ENCODE peak calls at places on chromosomes 7 and 10, in four cellular contexts. R is mesendoderm, E is H1, K is IMR-90. F is an unnamed sample.

GRCh38 chr10:19488592-19489280 is 327.5 kb upstream of the PLXDC2 start:
- DNase-seq in R (peak), E (peak), K (no peak), F (peak)

GRCh38 chr10:91683976-91684375 is 51.1 kb upstream of the PPP1R3C start:
- DNase-seq in R (peak), K (peak), E (no peak), F (no peak)

GRCh38 chr7:87934699-87935372 is 785 bp downstream of the ADAM22 start:
- DNase-seq in R (peak), E (peak), K (no peak), F (peak)

GRCh38 chr7:143227806-143228205 is 6.0 kb downstream of the TAS2R40 start:
- DNase-seq in E (no peak), R (peak), K (no peak), F (no peak)

GRCh38 chr10:69795242-69795934 is 6.3 kb upstream of the COL13A1 start:
- DNase-seq in K (no peak), E (no peak), R (no peak), F (no peak)

GRCh38 chr7:3722396-3722846 is 421.4 kb downstream of the SDK1 start:
- DNase-seq in R (peak), K (peak), E (peak), F (peak)

GRCh38 chr10:99329238-99329890 is at the start of gene CNNM1:
- DNase-seq in K (no peak), R (peak), E (peak), F (peak)

GRCh38 chr10:30553625-30554442 is 75.7 kb downstream of the LYZL2 start:
- DNase-seq in R (peak), E (peak), K (peak), F (peak)

GRCh38 chr7:123198668-123199652 is 809 bp downstream of the SLC13A1 start:
- DNase-seq in K (no peak), E (no peak), R (no peak), F (no peak)
- H3K56ac ChIP-seq in K (no peak), E (no peak), R (no peak), F (no peak)

GRCh38 chr7:124959676-124960075 is 30.1 kb upstream of the POT1 start:
- DNase-seq in R (no peak), E (no peak), K (no peak), F (no peak)

GRCh38 chr7:124965553-124965952 is 35.9 kb upstream of the POT1 start:
- DNase-seq in R (peak), E (no peak), K (no peak), F (no peak)
- H4K5ac ChIP-seq in R (no peak), E (no peak), K (no peak), F (no peak)

GRCh38 chr10:109859221-109859620 is 64.1 kb downstream of the XPNPEP1 start:
- DNase-seq in K (peak), R (no peak), E (no peak), F (no peak)

GRCh38 chr10:109863775-109864174 is 59.5 kb downstream of the XPNPEP1 start:
- DNase-seq in E (no peak), K (no peak), R (no peak), F (no peak)

GRCh38 chr10:109862738-109863137 is 60.6 kb downstream of the XPNPEP1 start:
- DNase-seq in R (no peak), E (no peak), K (no peak), F (no peak)

GRCh38 chr10:109855746-109856145 is 67.6 kb downstream of the XPNPEP1 start:
- DNase-seq in E (no peak), R (no peak), K (no peak), F (no peak)

DNA sequence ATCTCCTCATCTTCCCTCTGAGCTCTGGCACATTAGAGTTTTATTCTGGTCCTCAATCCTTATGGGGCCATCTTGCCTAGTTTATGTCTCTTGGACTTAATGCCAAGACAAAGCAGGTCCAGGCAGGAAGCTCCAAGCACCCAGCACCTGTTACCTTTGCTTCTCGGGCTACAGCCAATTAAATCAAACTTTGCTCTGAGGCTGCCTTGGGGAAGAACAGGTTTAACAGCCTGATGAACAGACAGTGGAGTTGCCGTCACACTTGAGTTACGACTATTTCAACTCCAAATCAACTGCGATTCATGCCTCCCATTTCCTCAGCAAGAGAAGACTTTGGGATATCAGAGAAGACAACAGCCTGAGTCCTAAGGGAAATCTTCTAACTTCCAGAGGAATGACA is 62.3 kb downstream of the XPNPEP1 start:
- DNase-seq in R (peak), E (no peak), K (no peak), F (no peak)
- H3K56ac ChIP-seq in R (no peak), E (no peak), K (no peak), F (no peak)

GRCh38 chr7:51878869-51879268 is 562.3 kb upstream of the COBL start:
- DNase-seq in E (no peak), R (peak), K (no peak), F (peak)

GRCh38 chr7:51882412-51882811 is 565.8 kb upstream of the COBL start:
- DNase-seq in E (no peak), K (no peak), R (no peak), F (no peak)
- H4K5ac ChIP-seq in E (no peak), K (no peak), R (no peak), F (no peak)

GRCh38 chr10:75462865-75463264 is 31.4 kb downstream of the LRMDA start:
- DNase-seq in E (no peak), R (no peak), K (no peak), F (peak)
- H3K56ac ChIP-seq in E (no peak), R (no peak), K (no peak), F (no peak)

DNA sequence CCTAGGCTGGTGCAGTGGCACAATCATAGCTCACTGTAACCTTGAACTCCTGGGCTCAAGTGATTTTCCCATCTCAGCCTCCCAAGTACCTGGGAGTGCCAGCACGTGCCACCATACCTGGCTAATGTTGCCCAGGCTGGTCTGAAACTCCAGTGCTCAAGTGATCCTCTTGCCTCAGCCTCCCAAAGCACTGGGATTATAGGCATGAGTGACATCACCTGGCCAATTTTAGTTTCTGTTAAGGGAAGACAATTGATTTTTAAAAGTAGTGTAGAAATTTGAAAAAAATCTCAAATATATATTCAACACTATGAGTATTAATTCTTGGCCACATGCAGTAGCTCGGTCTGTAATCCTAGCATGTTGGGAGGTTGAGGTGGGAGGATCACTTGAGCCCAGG is 121.9 kb upstream of the RHEB start:
- DNase-seq in E (no peak), R (no peak), K (no peak), F (no peak)
- H4K5ac ChIP-seq in E (no peak), R (no peak), K (no peak), F (no peak)

DNA sequence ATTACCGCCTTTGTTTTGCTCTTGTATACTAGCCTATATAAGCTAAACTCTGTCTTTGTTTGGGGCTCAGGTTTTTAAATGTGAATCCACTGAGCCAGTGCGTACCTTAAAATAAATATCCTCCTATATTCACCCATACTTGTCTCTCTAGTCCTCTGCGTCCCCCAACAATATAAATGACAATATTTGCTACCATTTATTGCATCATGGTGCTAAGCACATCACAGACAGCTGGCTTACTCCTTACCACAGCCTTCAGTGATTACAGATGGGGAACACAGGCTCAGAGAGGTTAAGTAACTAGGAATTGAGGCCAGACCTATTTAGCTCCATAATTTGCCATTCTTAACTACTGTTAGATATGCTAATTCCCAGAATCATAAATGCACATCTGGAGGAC is 3.4 kb upstream of the ADCK2 start:
- DNase-seq in K (no peak), R (no peak), E (no peak), F (no peak)
- H3K56ac ChIP-seq in K (no peak), R (no peak), E (no peak), F (no peak)

GRCh38 chr7:48321319-48322010 is 150.2 kb downstream of the ABCA13 start:
- DNase-seq in R (no peak), E (no peak), K (no peak), F (no peak)
- H4K5ac ChIP-seq in R (no peak), E (no peak), K (no peak), F (no peak)

DNA sequence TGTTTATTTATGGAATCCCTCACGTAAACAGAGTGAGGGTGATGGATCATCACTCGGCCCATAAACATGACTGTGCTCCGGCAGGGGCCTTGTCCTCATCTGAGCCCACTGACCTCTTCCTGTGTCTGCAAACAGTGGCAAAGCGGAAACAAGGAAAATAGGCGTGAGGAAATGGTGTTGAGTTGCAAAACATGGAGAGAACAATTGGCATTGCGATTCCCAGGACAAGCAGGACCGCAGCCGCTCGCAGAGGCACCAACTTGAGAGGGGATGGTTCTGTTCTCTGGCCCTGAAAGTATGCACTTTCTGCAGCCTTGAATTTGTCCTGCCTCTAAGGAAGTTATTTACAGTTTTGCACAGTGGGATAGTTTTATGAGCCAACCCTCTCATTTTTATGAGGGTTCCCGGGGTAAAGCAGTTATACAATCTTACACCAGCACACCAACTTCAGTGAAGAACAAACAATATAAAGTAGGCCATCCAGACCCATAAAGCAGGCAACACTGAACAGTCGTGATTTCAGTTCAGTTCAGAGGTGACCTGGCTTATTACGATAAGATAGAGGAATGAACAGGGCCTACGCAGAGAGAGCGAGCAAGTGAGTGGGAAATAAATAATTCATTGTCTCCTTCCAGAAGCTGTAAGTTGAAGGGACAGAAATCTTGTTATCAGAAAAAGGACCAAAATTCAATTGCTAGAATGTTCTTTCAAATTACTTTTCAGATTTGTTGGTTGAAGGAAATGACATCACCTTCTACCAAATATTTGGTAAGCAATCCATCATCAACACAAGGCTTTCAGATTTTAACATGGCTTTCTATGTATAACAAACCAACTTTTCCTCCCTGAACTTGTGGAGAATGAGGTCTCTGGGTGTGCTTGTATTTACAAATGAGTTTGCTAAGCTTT is 248.2 kb upstream of the FZD8 start:
- DNase-seq in E (no peak), K (peak), R (no peak), F (no peak)
- H3K56ac ChIP-seq in E (no peak), K (no peak), R (no peak), F (no peak)

DNA sequence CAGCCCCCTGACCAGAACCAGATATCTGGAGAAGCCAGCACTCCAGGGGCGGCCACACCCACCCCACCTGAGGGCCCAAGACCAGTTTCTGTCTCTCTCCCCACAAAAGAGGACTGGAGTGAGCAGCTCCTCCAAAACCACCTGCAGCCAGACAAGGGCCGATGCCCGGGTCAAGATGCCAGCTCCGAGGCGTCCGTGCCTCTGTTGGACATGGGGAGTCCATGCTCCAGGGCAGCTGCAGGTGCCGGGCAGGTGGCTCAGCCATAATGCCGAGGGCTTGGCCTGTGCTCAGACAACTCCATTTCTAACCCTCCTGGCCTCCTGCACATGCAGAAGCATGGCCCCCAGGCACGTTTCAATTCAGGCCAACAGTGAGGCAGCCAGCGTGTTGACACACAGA is 234.6 kb downstream of the MAD1L1 start:
- DNase-seq in R (no peak), K (no peak), E (no peak), F (no peak)
- H4K5ac ChIP-seq in R (no peak), K (no peak), E (no peak), F (no peak)